ENCODE peak calls at places on chromosomes 11 and 22, in nine cellular contexts. M is stimulated activated CD4-positive, alpha-beta T cell treated with anti-CD3 and anti-CD28 coated beads, Interleukin-2, amount 100 ng/mL, for 48 hours; L is GM12865; N is LHCN-M2; O is HCT116; D is sigmoid colon; G is neuronal stem cell; C is endodermal cell; T is heart left ventricle. E is an unnamed sample.

GRCh38 chr11:131785801-131786200 is 415.4 kb downstream of the NTM start:
- DNase-seq in N (no peak), C (no peak), M (no peak), D (no peak), G (no peak), T (no peak), L (no peak), O (no peak), E (no peak)

GRCh38 chr11:44618561-44619425 is 53.3 kb downstream of the CD82 start:
- DNase-seq in G (no peak), D (peak), N (no peak), C (peak), T (no peak), L (no peak), O (no peak), M (no peak), E (peak)

GRCh38 chr11:12433571-12434061 is 56.2 kb downstream of the PARVA start:
- DNase-seq in C (peak), D (peak), T (no peak), G (no peak), O (no peak), L (no peak), N (no peak), M (no peak), E (no peak)

GRCh38 chr11:74138021-74138420 is 32.8 kb downstream of the C2CD3 start:
- DNase-seq in D (no peak), M (no peak), N (peak), O (no peak), T (no peak), L (no peak), G (no peak), C (no peak), E (no peak)

GRCh38 chr11:116709970-116710369 is 62.8 kb downstream of the BUD13 start:
- DNase-seq in O (no peak), L (no peak), C (peak), G (no peak), T (no peak), N (no peak), M (no peak), D (no peak), E (no peak)

GRCh38 chr11:119061256-119061655 is 4.3 kb upstream of the HYOU1 start:
- DNase-seq in O (no peak), N (no peak), G (no peak), D (no peak), M (no peak), C (no peak), L (no peak), T (no peak), E (no peak)

GRCh38 chr11:67252831-67253239 is 13.4 kb upstream of the GRK2 start:
- DNase-seq in O (no peak), G (no peak), L (peak), C (peak), T (peak), M (no peak), N (peak), D (peak), E (peak)

GRCh38 chr11:35030716-35031213 is 108.2 kb upstream of the CD44 start:
- DNase-seq in G (no peak), C (no peak), D (peak), T (peak), M (no peak), N (peak), L (peak), O (peak), E (no peak)

GRCh38 chr11:134276396-134277175 is 407 bp downstream of the GLB1L3 start:
- DNase-seq in G (no peak), O (no peak), M (no peak), N (no peak), C (peak), T (no peak), D (no peak), L (no peak), E (peak)

GRCh38 chr11:7250166-7250565 is 1.5 kb upstream of the SYT9 start:
- DNase-seq in D (no peak), T (no peak), N (no peak), L (no peak), M (no peak), G (no peak), O (no peak), C (no peak), E (no peak)

GRCh38 chr11:130055637-130056036 is 14.1 kb upstream of the APLP2 start:
- DNase-seq in O (no peak), T (peak), N (peak), L (no peak), D (no peak), G (no peak), M (no peak), C (no peak), E (no peak)

GRCh38 chr22:44180706-44181032 is at the start of gene PARVG:
- DNase-seq in L (peak), C (peak), D (no peak), O (no peak), N (no peak), G (no peak), T (no peak), M (peak), E (no peak)

GRCh38 chr11:120089036-120090001 is 48.6 kb downstream of the TRIM29 start:
- DNase-seq in M (no peak), C (no peak), L (no peak), D (no peak), N (no peak), T (peak), G (no peak), O (no peak), E (no peak)

E was measured in sciatic nerve.